ENCODE peak calls at places on chromosomes 12 and 14, in eight cellular contexts. P is transverse colon; V is naive thymus-derived CD8-positive, alpha-beta T cell; A is COR-L47; B is fibroblast of lung; H is midbrain; N is Calu3; S is HTR-8/SVneo. E is an unnamed sample.

GRCh38 chr12:111268738-111269572 is 99.9 kb downstream of the PHETA1 start:
- DNase-seq in B (no peak), A (no peak), V (peak), H (no peak), S (no peak), N (peak), P (no peak), E (no peak)

GRCh38 chr12:26125451-26126339 is 858 bp upstream of the BHLHE41 start:
- DNase-seq in H (peak), B (peak), S (peak), V (peak), N (peak), P (peak), A (no peak), E (no peak)

GRCh38 chr12:93541578-93542217 is 30.8 kb upstream of the SOCS2 start:
- DNase-seq in P (no peak), B (no peak), V (no peak), S (no peak), H (no peak), N (no peak), A (no peak), E (no peak)

GRCh38 chr14:73426877-73427276 is 31.5 kb downstream of the NUMB start:
- DNase-seq in P (no peak), A (no peak), B (peak), V (no peak), H (no peak), S (no peak), N (no peak), E (peak)

GRCh38 chr14:71141701-71142374 is 234.6 kb downstream of the PCNX1 start:
- DNase-seq in S (no peak), A (no peak), P (no peak), V (no peak), N (no peak), B (no peak), H (no peak), E (no peak)

GRCh38 chr12:58540480-58541299 is 379.6 kb downstream of the LRIG3 start:
- DNase-seq in A (peak), V (no peak), B (peak), H (peak), S (no peak), N (peak), P (peak), E (peak)

GRCh38 chr12:68276400-68276930 is 23.1 kb upstream of the IL22 start:
- DNase-seq in N (no peak), P (no peak), S (no peak), A (no peak), B (peak), H (no peak), V (no peak), E (no peak)

GRCh38 chr12:12357697-12358476 is 1.0 kb downstream of the BORCS5 start:
- DNase-seq in S (no peak), B (no peak), N (no peak), P (no peak), A (peak), V (no peak), H (peak), E (no peak)

GRCh38 chr12:56188786-56189335 is 422 bp downstream of the SMARCC2 start:
- DNase-seq in B (no peak), H (peak), A (peak), P (no peak), N (no peak), V (peak), S (peak), E (no peak)

GRCh38 chr14:88233915-88234314 is 89.2 kb downstream of the KCNK10 start:
- DNase-seq in B (no peak), P (no peak), N (peak), H (no peak), A (peak), V (no peak), S (no peak), E (no peak)

GRCh38 chr14:101547961-101548669 is 13.2 kb upstream of the DIO3 start:
- DNase-seq in H (no peak), A (no peak), V (no peak), B (no peak), S (no peak), N (no peak), P (no peak), E (no peak)

GRCh38 chr12:120939523-120939922 is 35.4 kb upstream of the SPPL3 start:
- DNase-seq in B (no peak), H (peak), P (no peak), N (no peak), V (no peak), S (no peak), A (no peak), E (no peak)

GRCh38 chr14:105076805-105077648 is 11.8 kb upstream of the GPR132 start:
- DNase-seq in P (no peak), V (peak), B (no peak), S (no peak), N (no peak), A (no peak), H (no peak), E (no peak)

GRCh38 chr12:4027412-4027811 is 154.2 kb upstream of the PARP11 start:
- DNase-seq in A (no peak), S (no peak), P (no peak), N (no peak), H (no peak), V (peak), B (no peak), E (no peak)